ENCODE peak calls at places on chromosomes 5 and 9, in five cellular contexts. A is cerebellum, K is COR-L47, R is HTR-8/SVneo, H is HL-60. S is an unnamed sample.

GRCh38 chr9:26261503-26262330 is 583.5 kb upstream of the TUSC1 start:
- DNase-seq in A (no peak), R (no peak), H (no peak), K (no peak), S (no peak)

GRCh38 chr5:126062471-126062870 is 360.7 kb upstream of the GRAMD2B start:
- DNase-seq in A (no peak), R (no peak), K (no peak), H (no peak), S (no peak)

GRCh38 chr5:40873481-40873880 is 32.3 kb downstream of the CARD6 start:
- DNase-seq in K (no peak), R (no peak), A (no peak), H (no peak), S (no peak)

GRCh38 chr9:80387828-80388227 is 816.1 kb downstream of the TLE4 start:
- DNase-seq in H (no peak), A (no peak), K (no peak), R (no peak), S (no peak)

GRCh38 chr5:139677404-139678282 is 29.5 kb downstream of the CXXC5 start:
- DNase-seq in H (no peak), A (no peak), K (no peak), R (no peak), S (peak; percentile 71)

GRCh38 chr9:27176971-27177370 is 67.9 kb downstream of the TEK start:
- DNase-seq in R (no peak), K (no peak), A (no peak), H (no peak), S (no peak)

GRCh38 chr9:95009459-95009858 is 283.0 kb downstream of the AOPEP start:
- DNase-seq in A (no peak), K (no peak), H (no peak), R (no peak), S (peak; percentile 51)

GRCh38 chr5:136133416-136134383 is 1.1 kb downstream of the SMAD5 start:
- DNase-seq in K (no peak), H (no peak), A (peak; percentile 14), R (peak; percentile 22), S (peak; percentile 52)

GRCh38 chr5:150419630-150420270 is 7.0 kb upstream of the CD74 start:
- DNase-seq in R (no peak), A (no peak), K (no peak), H (no peak), S (no peak)

GRCh38 chr5:88660947-88661869 is 221.8 kb downstream of the MEF2C start:
- DNase-seq in A (peak; percentile 95), K (peak; percentile 94), H (no peak), R (peak; percentile 83), S (peak; percentile 94)

GRCh38 chr9:109604036-109604600 is 106.0 kb upstream of the PTPN3 start:
- DNase-seq in K (no peak), R (no peak), A (no peak), H (no peak), S (no peak)

GRCh38 chr5:154356256-154356655 is 89.5 kb upstream of the SAP30L start:
- DNase-seq in R (no peak), A (no peak), K (no peak), H (no peak), S (no peak)

GRCh38 chr9:33434317-33435105 is 12.9 kb downstream of the AQP3 start:
- DNase-seq in A (no peak), K (no peak), H (no peak), R (no peak), S (no peak)

GRCh38 chr5:5483350-5483749 is 60.9 kb downstream of the ICE1 start:
- DNase-seq in K (no peak), H (no peak), R (no peak), A (no peak), S (no peak)

GRCh38 chr5:177349362-177349647 is 2.2 kb downstream of the LMAN2 start:
- DNase-seq in H (no peak), R (no peak), A (no peak), K (no peak), S (no peak)

S was measured in G401.